ENCODE peak calls at places on chromosomes 16 and 17, in eight cellular contexts. S is astrocyte of the spinal cord; F is HT1080; L is activated CD4-positive, alpha-beta T cell treated with anti-CD3 and anti-CD28 coated beads for 48 hours; C is EL; Q is adrenal gland; K is GF-D8; H is KG1. J is an unnamed sample.

GRCh38 chr16:31507929-31508705 is at the start of gene RUSF1:
- DNase-seq in S (peak), F (peak), L (peak), C (peak), Q (peak), K (peak), H (peak), J (peak)

GRCh38 chr17:41651625-41652460 is 27.5 kb upstream of the KRT17 start:
- DNase-seq in S (no peak), F (no peak), L (no peak), C (no peak), Q (no peak), K (no peak), H (no peak), J (no peak)

GRCh38 chr16:30416624-30417298 is 9.4 kb downstream of the ZNF771 start:
- DNase-seq in S (no peak), F (no peak), L (no peak), C (no peak), Q (no peak), K (no peak), H (no peak), J (no peak)

GRCh38 chr16:25143898-25144297 is 32.4 kb downstream of the LCMT1 start:
- DNase-seq in S (no peak), F (no peak), L (no peak), C (no peak), Q (no peak), K (no peak), H (no peak), J (no peak)

GRCh38 chr17:49519781-49520180 is 24.7 kb downstream of the NGFR start:
- DNase-seq in S (no peak), F (no peak), L (no peak), C (no peak), Q (peak), K (no peak), H (no peak), J (no peak)

GRCh38 chr16:86391987-86392386 is 118.3 kb upstream of the FOXF1 start:
- DNase-seq in S (peak), F (no peak), L (no peak), C (peak), Q (no peak), K (no peak), H (no peak), J (no peak)

GRCh38 chr17:80750263-80750662 is 205.6 kb downstream of the RPTOR start:
- DNase-seq in S (no peak), F (no peak), L (no peak), C (no peak), Q (no peak), K (no peak), H (no peak), J (peak)

GRCh38 chr17:51078009-51078592 is 42.6 kb downstream of the SPAG9 start:
- DNase-seq in S (no peak), F (no peak), L (no peak), C (no peak), Q (no peak), K (no peak), H (no peak), J (no peak)

GRCh38 chr17:64698725-64699124 is 36.6 kb upstream of the SMURF2 start:
- DNase-seq in S (no peak), F (no peak), L (no peak), C (peak), Q (no peak), K (no peak), H (no peak), J (no peak)

GRCh38 chr17:31745964-31746650 is 112.9 kb downstream of the COPRS start:
- DNase-seq in S (no peak), F (no peak), L (no peak), C (no peak), Q (no peak), K (no peak), H (no peak), J (no peak)

GRCh38 chr17:8289103-8289397 is 580 bp downstream of the RANGRF start:
- DNase-seq in S (peak), F (no peak), L (no peak), C (no peak), Q (no peak), K (no peak), H (no peak), J (no peak)

J was measured in head of caudate nucleus.